ENCODE peak calls at places on chromosomes 4 and X, in nine cellular contexts. M is ovary, X is body of pancreas, Q is astrocyte, J is retina, A is H1, D is astrocyte of the cerebellum, L is MV-4-11, P is GM23248. T is an unnamed sample.
A peak's percentile ranks its signal among the peaks of the same experiment; 100 is the strongest.

GRCh38 chr4:8840006-8840793 is 31.4 kb downstream of the HMX1 start:
- DNase-seq in A (peak; percentile 43), L (no peak), D (no peak), J (peak; percentile 21), Q (no peak), M (peak; percentile 4), X (peak; percentile 2), P (no peak), T (no peak)

GRCh38 chr4:82679531-82679930 is 117.7 kb upstream of the TMEM150C start:
- DNase-seq in A (no peak), P (no peak), Q (no peak), D (no peak), X (no peak), J (no peak), L (no peak), M (no peak), T (no peak)

GRCh38 chr4:2937146-2937857 is 25.9 kb downstream of the NOP14 start:
- DNase-seq in J (no peak), A (no peak), Q (peak; percentile 67), L (no peak), X (no peak), M (peak; percentile 31), P (no peak), D (no peak), T (no peak)

GRCh38 chr4:45662996-45663395 is 460.9 kb downstream of the GABRG1 start:
- DNase-seq in Q (peak; percentile 74), J (peak; percentile 10), A (no peak), X (peak; percentile 42), L (no peak), P (peak; percentile 83), M (no peak), D (peak; percentile 94), T (peak; percentile 50)

GRCh38 chr4:39446842-39447573 is 11.7 kb downstream of the RPL9 start:
- DNase-seq in D (peak; percentile 11), A (peak; percentile 80), P (peak; percentile 82), X (peak; percentile 49), L (no peak), M (peak; percentile 36), Q (peak; percentile 31), J (peak; percentile 87), T (no peak)

GRCh38 chr4:147910315-147910714 is 178.4 kb downstream of the ARHGAP10 start:
- DNase-seq in P (no peak), X (no peak), Q (no peak), D (no peak), L (no peak), J (no peak), M (no peak), A (no peak), T (no peak)

GRCh38 chrX:115559672-115560071 is 1.3 kb upstream of the PLS3 start:
- DNase-seq in L (no peak), A (no peak), D (no peak), M (no peak), Q (no peak), X (no peak), P (no peak), J (no peak), T (no peak)

GRCh38 chrX:83260288-83260687 is 247.8 kb upstream of the POU3F4 start:
- DNase-seq in M (no peak), A (no peak), J (no peak), Q (no peak), P (no peak), X (no peak), L (no peak), D (no peak), T (no peak)

GRCh38 chr4:149980941-149981340 is 97.3 kb upstream of the DCLK2 start:
- DNase-seq in D (peak; percentile 35), P (peak; percentile 62), L (peak; percentile 41), A (peak; percentile 64), X (peak; percentile 64), Q (peak; percentile 44), M (peak; percentile 57), J (peak; percentile 54), T (no peak)

T was measured in cerebellar nuclear complex.